ENCODE peak calls at places on chromosomes 12 and 14, in five cellular contexts. N is heart left ventricle, J is astrocyte, G is mesendoderm, S is cardiac muscle cell. K is an unnamed sample. For H3K4me1, the result is how much of the 10 kb centered on the place peaks cover.

GRCh38 chr14:21997300-21997699 is 323.7 kb upstream of the OR4E1 start:
- DNase-seq in G (peak), S (peak), N (no peak), J (no peak), K (peak)

GRCh38 chr12:2769866-2770533 is 24.8 kb upstream of the FKBP4 start:
- DNase-seq in G (no peak), N (no peak), S (no peak), J (no peak), K (no peak)

GRCh38 chr12:108495054-108495453 is 20.0 kb upstream of the FICD start:
- DNase-seq in N (no peak), J (no peak), G (peak), S (peak), K (peak)

GRCh38 chr14:57049848-57050247 is 218.9 kb downstream of the EXOC5 start:
- DNase-seq in J (no peak), G (peak), N (no peak), S (peak), K (no peak)

GRCh38 chr12:69588527-69588926 is 3.3 kb downstream of the CCT2 start:
- DNase-seq in G (no peak), J (no peak), N (no peak), S (no peak), K (no peak)

GRCh38 chr12:95723693-95724384 is 66.7 kb downstream of the NTN4 start:
- DNase-seq in N (no peak), S (no peak), G (no peak), J (no peak), K (no peak)

GRCh38 chr14:31578266-31578665 is 17.1 kb downstream of the NUBPL start:
- DNase-seq in G (no peak), J (no peak), S (no peak), N (no peak), K (no peak)

GRCh38 chr12:96261557-96261956 is 67.4 kb downstream of the ELK3 start:
- DNase-seq in G (no peak), J (no peak), S (no peak), N (no peak), K (peak)

GRCh38 chr14:68736519-68736918 is 56.3 kb downstream of the ZFP36L1 start:
- DNase-seq in G (peak), N (no peak), J (no peak), S (peak), K (no peak)

GRCh38 chr14:35385042-35385839 is 19.3 kb downstream of the NFKBIA start:
- DNase-seq in J (peak), S (peak), N (peak), G (no peak), K (no peak)

GRCh38 chr12:96195845-96196451 is 1.8 kb downstream of the ELK3 start:
- DNase-seq in J (peak), G (peak), S (peak), N (no peak), K (no peak)

GRCh38 chr12:92030618-92031017 is 115.0 kb downstream of the BTG1 start:
- DNase-seq in S (no peak), G (no peak), J (peak), N (peak), K (no peak)

GRCh38 chr14:72869407-72870329 is 24.2 kb downstream of the DPF3 start:
- DNase-seq in G (peak), S (peak), N (peak), J (no peak), K (no peak)

GRCh38 chr12:43917896-43918295 is 82.0 kb downstream of the TMEM117 start:
- DNase-seq in N (no peak), G (no peak), J (no peak), S (no peak), K (no peak)

GRCh38 chr12:14554281-14555008 is 13.2 kb downstream of the PLBD1 start:
- DNase-seq in N (peak), G (peak), S (peak), J (no peak), K (peak)

GRCh38 chr12:95218164-95218851 is 701 bp downstream of the VEZT start:
- DNase-seq in S (no peak), N (no peak), G (no peak), J (peak), K (peak)

GRCh38 chr12:121145221-121145620 is 12.5 kb downstream of the P2RX7 start:
- DNase-seq in G (no peak), S (no peak), N (no peak), J (peak), K (no peak)

GRCh38 chr14:51513933-51514332 is 137.8 kb upstream of the FRMD6 start:
- DNase-seq in G (no peak), N (no peak), S (no peak), J (no peak), K (no peak)

GRCh38 chr12:103697912-103698751 is 111.1 kb downstream of the STAB2 start:
- DNase-seq in N (no peak), J (no peak), G (no peak), S (no peak), K (no peak)

GRCh38 chr12:109428038-109428629 is 49.0 kb downstream of the KCTD10 start:
- DNase-seq in G (peak), S (peak), N (peak), J (peak), K (no peak)

GRCh38 chr14:70811065-70811464 is 1.8 kb upstream of the MAP3K9 start:
- DNase-seq in N (no peak), G (no peak), S (no peak), J (no peak), K (peak)

GRCh38 chr14:24430143-24430681 is 458 bp downstream of the KHNYN start:
- DNase-seq in N (peak), G (peak), J (peak), S (peak), K (no peak)

GRCh38 chr12:111180830-111181726 is 187.8 kb downstream of the PHETA1 start:
- DNase-seq in J (no peak), S (peak), G (no peak), N (no peak), K (no peak)

GRCh38 chr14:52412426-52412825 is 98.3 kb downstream of the PTGER2 start:
- DNase-seq in J (no peak), S (no peak), N (no peak), G (no peak), K (no peak)

GRCh38 chr14:90574640-90575131 is 177.9 kb downstream of the CALM1 start:
- DNase-seq in J (no peak), N (peak), G (no peak), S (peak), K (no peak)

GRCh38 chr14:63960926-63961567 is 108.2 kb downstream of the SYNE2 start:
- DNase-seq in N (no peak), G (no peak), J (peak), S (no peak), K (peak)

GRCh38 chr12:30023186-30023585 is 239.4 kb upstream of the TMTC1 start:
- DNase-seq in G (no peak), N (no peak), J (peak), S (no peak), K (no peak)

GRCh38 chr14:77707355-77707723 is 484 bp downstream of the ALKBH1 start:
- DNase-seq in J (peak), N (peak), S (no peak), G (peak), K (peak)

GRCh38 chr12:26402648-26403047 is 207.3 kb downstream of the SSPN start:
- DNase-seq in J (peak), N (no peak), G (peak), S (no peak), K (peak)

GRCh38 chr14:32087907-32088306 is 10.8 kb downstream of the ARHGAP5 start:
- DNase-seq in G (no peak), J (no peak), S (no peak), N (no peak), K (no peak)

GRCh38 chr12:30047499-30048262 is 263.9 kb upstream of the TMTC1 start:
- DNase-seq in G (no peak), S (peak), J (peak), N (no peak), K (no peak)

GRCh38 chr12:81077686-81078441 is at the start of gene ACSS3:
- DNase-seq in G (peak), S (peak), N (peak), J (peak), K (no peak)

GRCh38 chr12:93315385-93315906 is 62.3 kb upstream of the NUDT4 start:
- DNase-seq in S (no peak), N (no peak), G (no peak), J (no peak), K (no peak)

DNA sequence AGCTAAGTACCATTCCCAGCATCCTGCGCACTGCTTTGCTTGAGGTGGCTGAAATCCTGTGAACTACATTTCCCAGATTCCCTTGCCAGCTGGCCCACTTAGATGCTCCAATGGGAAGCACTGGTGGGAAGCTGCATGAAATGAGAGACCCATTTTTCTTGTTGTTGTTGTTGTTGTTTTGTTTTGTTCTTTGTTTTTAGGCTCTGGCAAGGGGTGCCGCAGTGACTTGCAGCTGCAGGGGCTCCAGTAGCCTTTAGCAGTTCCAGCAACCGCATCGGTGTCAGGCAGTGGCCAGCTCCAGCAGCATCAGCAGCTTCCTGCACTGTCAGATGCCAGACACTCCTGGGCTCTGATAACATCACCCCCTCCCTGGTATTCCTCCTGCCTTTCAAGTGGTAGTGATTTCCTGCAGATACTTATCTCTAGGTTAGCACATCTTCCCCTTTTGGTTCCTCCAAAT is 8.8 kb upstream of the EGLN3 start:
- DNase-seq in J (no peak), N (no peak), G (peak), S (peak), K (no peak)
- H3K27ac ChIP-seq in J (no peak), N (no peak), G (no peak), S (no peak), K (no peak)

GRCh38 chr12:55930771-55931316 is at the start of gene DGKA:
- DNase-seq in S (peak), N (no peak), J (peak), G (peak), K (peak)
- H3K4me1 ChIP-seq in S (under half), N (under half), J (under half), G (under half), K (under half)

DNA sequence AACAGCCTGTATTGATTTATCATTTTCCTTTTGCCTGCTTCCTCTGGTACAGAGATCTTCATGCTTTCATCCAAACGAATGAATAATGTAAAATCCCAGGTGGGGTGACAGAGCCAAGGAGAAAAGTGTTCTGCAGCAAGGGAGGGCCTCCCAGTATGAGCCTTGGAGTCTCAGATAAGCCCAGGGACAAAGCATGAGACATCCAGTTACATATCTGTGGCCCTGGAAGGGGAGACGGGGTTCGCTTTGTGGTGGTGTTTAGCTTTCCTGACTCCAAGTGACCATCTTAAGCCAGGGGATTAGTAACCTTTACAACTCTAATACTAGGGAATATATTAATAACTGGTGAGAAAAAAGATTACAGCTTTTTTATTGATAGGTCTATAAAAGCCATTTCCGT is 177.1 kb downstream of the ETV6 start:
- DNase-seq in J (no peak), S (no peak), N (no peak), G (peak), K (no peak)
- H3K27ac ChIP-seq in J (no peak), S (peak), N (no peak), G (peak), K (no peak)

GRCh38 chr12:66190519-66191406 is 1.7 kb downstream of the IRAK3 start:
- DNase-seq in N (no peak), G (no peak), J (no peak), S (no peak), K (peak)
- H3K4me1 ChIP-seq in N (under half), G (under half), J (under half), S (under half), K (under half)

GRCh38 chr12:75592086-75592485 is 80.7 kb upstream of the KRR1 start:
- DNase-seq in J (no peak), G (no peak), S (no peak), N (no peak), K (no peak)

GRCh38 chr12:75589801-75590200 is 78.4 kb upstream of the KRR1 start:
- DNase-seq in J (no peak), S (no peak), G (no peak), N (no peak), K (no peak)

GRCh38 chr12:75591628-75592027 is 80.2 kb upstream of the KRR1 start:
- DNase-seq in S (no peak), N (no peak), J (no peak), G (peak), K (no peak)

GRCh38 chr12:75596406-75596805 is 85.0 kb upstream of the KRR1 start:
- DNase-seq in N (no peak), S (no peak), J (no peak), G (no peak), K (no peak)

GRCh38 chr12:75592638-75593335 is 81.4 kb upstream of the KRR1 start:
- DNase-seq in N (no peak), S (no peak), G (no peak), J (no peak), K (no peak)
- H3K27ac ChIP-seq in N (no peak), S (no peak), G (no peak), J (no peak), K (no peak)

GRCh38 chr12:113088971-113089756 is 32.6 kb downstream of the DTX1 start:
- DNase-seq in J (no peak), G (no peak), N (no peak), S (no peak), K (no peak)
- H3K4me1 ChIP-seq in J (under half), G (under half), N (under half), S (under half), K (under half)

GRCh38 chr14:105458010-105458409 is 16.6 kb upstream of the CRIP2 start:
- DNase-seq in N (no peak), G (no peak), S (no peak), J (no peak), K (no peak)
- H3K27ac ChIP-seq in N (no peak), G (no peak), S (no peak), J (no peak), K (no peak)

DNA sequence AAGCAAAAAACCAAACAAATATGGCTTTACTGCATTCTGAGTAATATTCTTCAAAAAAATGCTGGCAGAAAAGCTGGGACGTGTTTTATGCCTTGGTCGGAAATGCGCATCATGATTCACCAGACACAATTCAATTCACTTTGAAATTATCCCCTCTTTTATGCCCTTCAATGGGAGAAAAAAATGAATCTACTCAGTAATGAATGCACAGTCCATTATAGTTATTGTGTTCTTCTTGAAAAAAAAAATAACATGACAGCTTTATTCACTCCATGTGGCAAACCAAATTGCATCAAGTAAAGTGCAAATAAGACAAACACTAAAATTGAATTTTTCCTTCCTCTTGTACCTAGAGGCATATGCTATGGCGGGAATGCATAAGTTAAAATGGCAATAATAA is 159.4 kb upstream of the IFNG-AS1 start:
- DNase-seq in G (no peak), N (no peak), S (no peak), J (no peak), K (no peak)
- H3K4me1 ChIP-seq in G (under half), N (under half), S (under half), J (under half), K (under half)

GRCh38 chr14:55327179-55327578 is 56.0 kb downstream of the FBXO34 start:
- DNase-seq in S (no peak), J (no peak), N (no peak), G (no peak), K (no peak)
- H3K27ac ChIP-seq in S (peak), J (no peak), N (no peak), G (no peak), K (no peak)